ENCODE peak calls at places on chromosomes 12 and 14, in nine cellular contexts. Y, M, V, S, R, P, H, K and C are unnamed samples. For H3K36me3, the result is how much of the 10 kb centered on the place peaks cover.

GRCh38 chr12:29316772-29317171 is 64.2 kb downstream of the ERGIC2 start:
- DNase-seq in Y (no peak), M (no peak), V (no peak), S (no peak), R (peak), P (peak), H (peak), K (no peak), C (no peak)

GRCh38 chr12:93484315-93484981 is 17.1 kb downstream of the MRPL42 start:
- DNase-seq in Y (no peak), M (no peak), V (no peak), S (no peak), R (peak), P (peak), H (no peak), K (no peak), C (no peak)

GRCh38 chr14:88983755-88984154 is 159.3 kb downstream of the TTC8 start:
- DNase-seq in Y (no peak), M (no peak), V (no peak), S (no peak), R (peak), P (peak), H (no peak), K (no peak), C (no peak)

GRCh38 chr12:66119870-66120241 is 10.7 kb downstream of the LLPH start:
- DNase-seq in Y (no peak), M (no peak), V (no peak), S (peak), R (no peak), P (no peak), H (no peak), K (no peak), C (no peak)

GRCh38 chr12:77124767-77125166 is 59.4 kb upstream of the E2F7 start:
- DNase-seq in Y (no peak), M (no peak), V (no peak), S (no peak), R (peak), P (peak), H (no peak), K (no peak), C (no peak)

GRCh38 chr14:91317381-91318313 is 73.1 kb upstream of the GPR68 start:
- DNase-seq in Y (peak), M (peak), V (peak), S (peak), R (peak), P (peak), H (no peak), K (peak), C (peak)

GRCh38 chr14:74014299-74014698 is 4.8 kb downstream of the ENTPD5 start:
- DNase-seq in Y (no peak), M (no peak), V (no peak), S (no peak), R (no peak), P (peak), H (no peak), K (peak), C (no peak)

GRCh38 chr12:127052491-127053232 is 1214.3 kb upstream of the TMEM132C start:
- DNase-seq in Y (no peak), M (no peak), V (no peak), S (no peak), R (peak), P (no peak), H (no peak), K (no peak), C (no peak)

GRCh38 chr12:42871831-42872230 is 282.3 kb upstream of the PRICKLE1 start:
- DNase-seq in Y (no peak), M (no peak), V (no peak), S (no peak), R (no peak), P (no peak), H (no peak), K (no peak), C (no peak)

GRCh38 chr12:52032431-52032796 is 18.8 kb upstream of the NR4A1 start:
- DNase-seq in Y (no peak), M (peak), V (peak), S (no peak), R (peak), P (peak), H (no peak), K (peak), C (no peak)

GRCh38 chr12:105820407-105821140 is 318.2 kb downstream of the NUAK1 start:
- DNase-seq in Y (no peak), M (peak), V (no peak), S (no peak), R (peak), P (peak), H (peak), K (peak), C (no peak)

GRCh38 chr14:104148433-104149277 is 10.3 kb downstream of the KIF26A start:
- DNase-seq in Y (no peak), M (no peak), V (peak), S (no peak), R (no peak), P (no peak), H (no peak), K (no peak), C (no peak)

GRCh38 chr12:100216337-100216736 is 15.7 kb downstream of the ACTR6 start:
- DNase-seq in Y (no peak), M (no peak), V (no peak), S (no peak), R (no peak), P (no peak), H (no peak), K (no peak), C (no peak)

GRCh38 chr14:56202256-56202655 is 84.0 kb downstream of the PELI2 start:
- DNase-seq in Y (no peak), M (no peak), V (no peak), S (peak), R (no peak), P (no peak), H (no peak), K (no peak), C (no peak)

GRCh38 chr12:56521590-56522371 is at the start of gene RBMS2:
- DNase-seq in Y (peak), M (peak), V (peak), S (peak), R (peak), P (peak), H (peak), K (peak), C (peak)

GRCh38 chr12:32303171-32303570 is 96.2 kb upstream of the FGD4 start:
- DNase-seq in Y (no peak), M (no peak), V (no peak), S (no peak), R (no peak), P (no peak), H (no peak), K (no peak), C (no peak)

GRCh38 chr12:22054155-22054554 is 8.1 kb downstream of the CMAS start:
- DNase-seq in Y (no peak), M (no peak), V (no peak), S (no peak), R (no peak), P (no peak), H (no peak), K (no peak), C (no peak)

GRCh38 chr12:46452776-46453175 is 80.2 kb upstream of the SLC38A2 start:
- DNase-seq in Y (no peak), M (no peak), V (no peak), S (no peak), R (peak), P (no peak), H (no peak), K (no peak), C (no peak)

GRCh38 chr12:105107176-105107496 is 395 bp upstream of the WASHC4 start:
- DNase-seq in Y (no peak), M (no peak), V (no peak), S (no peak), R (no peak), P (no peak), H (no peak), K (no peak), C (no peak)

GRCh38 chr14:77299776-77300175 is 20.9 kb downstream of the POMT2 start:
- DNase-seq in Y (no peak), M (peak), V (no peak), S (no peak), R (no peak), P (no peak), H (no peak), K (peak), C (no peak)
- H3K36me3 ChIP-seq in Y (under half), M (under half), V (under half), S (under half), R (under half), P (under half), H (under half), K (under half), C (under half)

GRCh38 chr12:132141976-132142678 is 2.0 kb downstream of the DDX51 start:
- DNase-seq in Y (no peak), M (no peak), V (no peak), S (no peak), R (no peak), P (no peak), H (no peak), K (no peak), C (no peak)
- H3K36me3 ChIP-seq in Y (under half), M (under half), V (under half), S (under half), R (under half), P (under half), H (under half), K (under half), C (under half)

DNA sequence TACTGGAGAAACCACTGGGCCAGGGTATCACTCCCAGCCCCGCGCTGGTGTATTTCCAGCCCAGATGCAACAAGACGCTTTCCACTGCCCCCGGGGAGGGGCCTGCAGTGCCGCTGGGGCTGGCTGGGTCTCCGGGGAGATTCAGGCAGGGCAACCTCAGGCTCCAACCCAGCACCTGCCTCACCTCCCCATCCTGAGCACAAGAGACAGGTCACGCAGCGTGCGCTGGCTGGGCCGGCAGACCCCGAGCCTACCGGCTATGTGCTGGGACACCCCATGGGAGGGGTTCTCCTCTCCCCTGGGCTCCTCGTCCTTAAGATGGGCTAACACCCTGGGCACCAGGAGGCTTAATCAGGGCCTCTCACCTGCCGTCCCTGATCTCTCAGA is 80.9 kb downstream of the RFLNA start:
- DNase-seq in Y (no peak), M (no peak), V (no peak), S (no peak), R (no peak), P (no peak), H (no peak), K (no peak), C (no peak)
- H3K36me3 ChIP-seq in Y (under half), M (under half), V (under half), S (under half), R (under half), P (under half), H (under half), K (under half), C (under half)

DNA sequence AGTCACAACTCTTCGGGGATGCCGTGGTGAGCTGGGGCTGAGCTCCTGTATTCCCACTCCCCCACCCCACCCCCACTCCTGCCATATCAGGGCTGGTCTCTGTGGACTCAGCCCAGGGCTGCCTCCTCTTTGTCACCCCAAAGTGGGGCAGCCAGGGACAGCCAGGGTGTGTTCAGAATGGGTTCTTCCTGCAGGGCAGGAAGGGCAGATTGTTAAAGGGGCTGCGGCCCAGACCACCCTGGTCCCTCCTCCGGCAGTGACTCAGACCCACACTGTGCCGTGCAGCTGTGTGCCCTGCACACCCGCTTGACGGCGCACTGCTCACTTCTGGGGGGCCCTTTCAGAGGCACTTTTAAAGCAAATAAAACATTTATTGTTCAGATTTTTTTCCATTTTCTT is 9.3 kb downstream of the SLC48A1 start:
- DNase-seq in Y (no peak), M (no peak), V (peak), S (no peak), R (no peak), P (no peak), H (no peak), K (no peak), C (no peak)
- H3K36me3 ChIP-seq in Y (under half), M (under half), V (under half), S (under half), R (under half), P (under half), H (under half), K (under half), C (under half)

GRCh38 chr12:94609917-94610443 is 40.4 kb downstream of the TMCC3 start:
- DNase-seq in Y (no peak), M (no peak), V (no peak), S (no peak), R (no peak), P (no peak), H (no peak), K (peak), C (no peak)
- H3K36me3 ChIP-seq in Y (under half), M (under half), V (under half), S (under half), R (under half), P (under half), H (under half), K (under half), C (under half)

GRCh38 chr12:4553943-4554342 is 8.1 kb upstream of the DYRK4 start:
- DNase-seq in Y (no peak), M (no peak), V (no peak), S (no peak), R (no peak), P (no peak), H (no peak), K (no peak), C (no peak)
- H3K36me3 ChIP-seq in Y (under half), M (under half), V (under half), S (under half), R (under half), P (under half), H (under half), K (under half), C (under half)

GRCh38 chr12:64124511-64125197 is 97.4 kb downstream of the KICS2 start:
- DNase-seq in Y (no peak), M (no peak), V (no peak), S (no peak), R (no peak), P (peak), H (no peak), K (no peak), C (no peak)

GRCh38 chr12:64125913-64126312 is 96.2 kb downstream of the KICS2 start:
- DNase-seq in Y (no peak), M (no peak), V (no peak), S (no peak), R (no peak), P (peak), H (no peak), K (no peak), C (no peak)

GRCh38 chr12:64123448-64123847 is 98.6 kb downstream of the KICS2 start:
- DNase-seq in Y (no peak), M (no peak), V (no peak), S (no peak), R (no peak), P (no peak), H (no peak), K (no peak), C (no peak)

DNA sequence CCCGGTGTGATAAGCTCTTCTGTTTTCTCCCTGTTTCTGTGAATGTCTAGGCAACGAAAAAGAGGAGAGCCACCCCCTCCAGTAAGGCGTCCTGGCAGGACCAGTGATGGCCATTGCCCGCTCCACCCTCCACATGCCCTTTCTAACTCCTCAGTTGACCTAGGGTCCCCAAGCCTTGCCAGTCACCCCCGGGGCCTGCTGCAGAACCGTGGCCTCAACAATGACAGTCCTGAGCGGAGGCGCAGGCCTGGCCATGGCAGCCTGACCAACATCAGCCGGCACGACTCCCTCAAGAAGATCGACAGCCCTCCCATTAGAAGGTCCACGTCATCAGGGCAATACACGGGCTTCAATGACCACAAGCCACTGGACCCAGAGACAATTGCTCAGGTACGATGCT is 94.3 kb downstream of the KICS2 start:
- DNase-seq in Y (no peak), M (no peak), V (no peak), S (no peak), R (no peak), P (no peak), H (no peak), K (no peak), C (no peak)
- H3K36me3 ChIP-seq in Y (under half), M (under half), V (under half), S (under half), R (under half), P (under half), H (under half), K (under half), C (under half)

DNA sequence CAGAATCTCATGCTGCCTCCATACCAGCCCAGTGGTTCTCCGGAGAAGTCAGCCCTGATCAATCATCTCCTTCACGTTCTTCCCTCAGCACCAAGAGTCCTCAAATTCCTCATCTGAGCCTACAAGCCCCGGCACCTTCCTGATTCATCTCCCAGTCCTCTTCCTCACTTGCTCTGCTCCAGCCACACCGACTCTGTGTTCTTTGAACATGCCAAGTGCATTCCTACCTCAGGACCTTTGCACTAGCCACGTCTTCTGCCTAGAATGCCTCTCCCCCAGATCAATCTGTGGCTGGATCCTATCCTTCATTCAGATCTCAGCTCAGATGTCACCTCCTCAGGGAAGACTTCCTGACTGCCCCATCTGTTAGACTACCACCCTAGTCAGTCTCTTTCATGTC is 4.7 kb downstream of the RILPL1 start:
- DNase-seq in Y (no peak), M (no peak), V (no peak), S (no peak), R (no peak), P (no peak), H (no peak), K (no peak), C (no peak)
- H3K36me3 ChIP-seq in Y (under half), M (under half), V (under half), S (under half), R (under half), P (under half), H (under half), K (under half), C (under half)